ENCODE peak calls at places on chromosomes 11 and 22, in eight cellular contexts. I is HCEC 1CT; T is ELR; R is EH; D is NCI-H1436; M is smooth muscle cell of the brain vasculature; X is effector memory CD8-positive, alpha-beta T cell; L is activated CD4-positive, alpha-beta T cell treated with anti-CD3 and anti-CD28 coated beads, Interleukin-2, amount 50 U/mL, for 4 hours. B is an unnamed sample.

GRCh38 chr11:76783901-76784813 is 1.0 kb downstream of the TSKU start:
- DNase-seq in I (peak), T (peak), R (peak), D (no peak), M (no peak), X (no peak), L (no peak), B (peak)

GRCh38 chr11:67416416-67417335 is 1.2 kb downstream of the CARNS1 start:
- DNase-seq in I (no peak), T (no peak), R (peak), D (peak), M (no peak), X (peak), L (peak), B (peak)

GRCh38 chr11:64299847-64300648 is at the start of gene CATSPERZ:
- DNase-seq in I (no peak), T (no peak), R (no peak), D (no peak), M (no peak), X (no peak), L (no peak), B (no peak)

GRCh38 chr22:37502342-37503182 is 16.4 kb upstream of the MFNG start:
- DNase-seq in I (no peak), T (no peak), R (no peak), D (no peak), M (no peak), X (no peak), L (no peak), B (peak)

GRCh38 chr11:76631566-76632308 is 38.8 kb downstream of the LRRC32 start:
- DNase-seq in I (no peak), T (no peak), R (no peak), D (no peak), M (no peak), X (no peak), L (no peak), B (no peak)

GRCh38 chr11:44865866-44866272 is 84.8 kb downstream of the TP53I11 start:
- DNase-seq in I (no peak), T (no peak), R (no peak), D (no peak), M (no peak), X (no peak), L (no peak), B (no peak)

GRCh38 chr11:70540196-70540595 is 141.9 kb downstream of the CTTN start:
- DNase-seq in I (no peak), T (no peak), R (no peak), D (no peak), M (no peak), X (no peak), L (no peak), B (no peak)

GRCh38 chr11:107969219-107969618 is 39.5 kb upstream of the CUL5 start:
- DNase-seq in I (peak), T (peak), R (no peak), D (no peak), M (no peak), X (no peak), L (no peak), B (no peak)

GRCh38 chr22:42417645-42418303 is 14.4 kb downstream of the NFAM1 start:
- DNase-seq in I (no peak), T (no peak), R (no peak), D (no peak), M (no peak), X (no peak), L (no peak), B (no peak)

GRCh38 chr22:28674121-28674563 is 5.5 kb downstream of the TTC28 start:
- DNase-seq in I (peak), T (peak), R (peak), D (no peak), M (peak), X (peak), L (no peak), B (no peak)

B was measured in epithelial cell of esophagus.